ENCODE peak calls at places on chromosome X, in ten cellular contexts. One of them, this sample, is unnamed.

GRCh38 chrX:3449287-3449686 is 102.8 kb upstream of the MXRA5 start:
- DNase-seq in HCT116: no peak
- DNase-seq in transverse colon: no peak
- DNase-seq in right lobe of liver: no peak
- DNase-seq in IMR-90: no peak
- DNase-seq in sigmoid colon: no peak
- DNase-seq in A549: no peak
- DNase-seq in esophagus squamous epithelium: no peak
- DNase-seq in lower leg skin: no peak
- DNase-seq in GM12892: no peak
- DNase-seq in this sample: no peak

GRCh38 chrX:130682990-130683389 is 220.0 kb downstream of the ENOX2 start:
- DNase-seq in HCT116: no peak
- DNase-seq in transverse colon: no peak
- DNase-seq in right lobe of liver: no peak
- DNase-seq in IMR-90: peak; percentile 59
- DNase-seq in sigmoid colon: no peak
- DNase-seq in A549: no peak
- DNase-seq in esophagus squamous epithelium: no peak
- DNase-seq in lower leg skin: no peak
- DNase-seq in GM12892: no peak
- DNase-seq in this sample: no peak

GRCh38 chrX:42855262-42855661 is 77.3 kb upstream of the PPP1R2C start:
- DNase-seq in HCT116: no peak
- DNase-seq in transverse colon: no peak
- DNase-seq in right lobe of liver: no peak
- DNase-seq in IMR-90: no peak
- DNase-seq in sigmoid colon: no peak
- DNase-seq in A549: no peak
- DNase-seq in esophagus squamous epithelium: no peak
- DNase-seq in lower leg skin: no peak
- DNase-seq in GM12892: no peak
- DNase-seq in this sample: no peak

GRCh38 chrX:18983711-18984380 is at the start of gene PHKA2:
- DNase-seq in HCT116: no peak
- DNase-seq in transverse colon: peak; percentile 64
- DNase-seq in right lobe of liver: peak; percentile 80
- DNase-seq in IMR-90: no peak
- DNase-seq in sigmoid colon: peak; percentile 70
- DNase-seq in A549: no peak
- DNase-seq in esophagus squamous epithelium: no peak
- DNase-seq in lower leg skin: peak; percentile 88
- DNase-seq in GM12892: no peak
- DNase-seq in this sample: peak; percentile 54

GRCh38 chrX:17174671-17175070 is 200.3 kb upstream of the NHS start:
- DNase-seq in HCT116: no peak
- DNase-seq in transverse colon: no peak
- DNase-seq in right lobe of liver: no peak
- DNase-seq in IMR-90: no peak
- DNase-seq in sigmoid colon: no peak
- DNase-seq in A549: no peak
- DNase-seq in esophagus squamous epithelium: no peak
- DNase-seq in lower leg skin: no peak
- DNase-seq in GM12892: no peak
- DNase-seq in this sample: no peak

GRCh38 chrX:15146515-15146914 is 123.4 kb downstream of the ASB9 start:
- DNase-seq in HCT116: no peak
- DNase-seq in transverse colon: peak; percentile 11
- DNase-seq in right lobe of liver: peak; percentile 39
- DNase-seq in IMR-90: no peak
- DNase-seq in sigmoid colon: no peak
- DNase-seq in A549: peak; percentile 2
- DNase-seq in esophagus squamous epithelium: no peak
- DNase-seq in lower leg skin: no peak
- DNase-seq in GM12892: no peak
- DNase-seq in this sample: peak; percentile 14

GRCh38 chrX:152897216-152898144 is at the start of gene ZNF185:
- DNase-seq in HCT116: no peak
- DNase-seq in transverse colon: peak; percentile 66
- DNase-seq in right lobe of liver: no peak
- DNase-seq in IMR-90: no peak
- DNase-seq in sigmoid colon: no peak
- DNase-seq in A549: peak; percentile 50
- DNase-seq in esophagus squamous epithelium: no peak
- DNase-seq in lower leg skin: no peak
- DNase-seq in GM12892: no peak
- DNase-seq in this sample: peak; percentile 25

GRCh38 chrX:24305905-24306304 is 8.0 kb downstream of the SUPT20HL2 start:
- DNase-seq in HCT116: no peak
- DNase-seq in transverse colon: no peak
- DNase-seq in right lobe of liver: no peak
- DNase-seq in IMR-90: no peak
- DNase-seq in sigmoid colon: no peak
- DNase-seq in A549: no peak
- DNase-seq in esophagus squamous epithelium: no peak
- DNase-seq in lower leg skin: no peak
- DNase-seq in GM12892: no peak
- DNase-seq in this sample: no peak

GRCh38 chrX:31057691-31058090 is 14.2 kb downstream of the FTHL17 start:
- DNase-seq in HCT116: no peak
- DNase-seq in transverse colon: no peak
- DNase-seq in right lobe of liver: no peak
- DNase-seq in IMR-90: no peak
- DNase-seq in sigmoid colon: no peak
- DNase-seq in A549: no peak
- DNase-seq in esophagus squamous epithelium: no peak
- DNase-seq in lower leg skin: no peak
- DNase-seq in GM12892: no peak
- DNase-seq in this sample: no peak

GRCh38 chrX:15790766-15791380 is 589 bp downstream of the ZRSR2 start:
- DNase-seq in HCT116: no peak
- DNase-seq in transverse colon: no peak
- DNase-seq in right lobe of liver: no peak
- DNase-seq in IMR-90: peak; percentile 6
- DNase-seq in sigmoid colon: no peak
- DNase-seq in A549: peak; percentile 1
- DNase-seq in esophagus squamous epithelium: no peak
- DNase-seq in lower leg skin: no peak
- DNase-seq in GM12892: no peak
- DNase-seq in this sample: no peak

GRCh38 chrX:113594504-113594903 is 753.9 kb upstream of the AMOT start:
- DNase-seq in HCT116: no peak
- DNase-seq in transverse colon: no peak
- DNase-seq in right lobe of liver: no peak
- DNase-seq in IMR-90: no peak
- DNase-seq in sigmoid colon: no peak
- DNase-seq in A549: no peak
- DNase-seq in esophagus squamous epithelium: no peak
- DNase-seq in lower leg skin: no peak
- DNase-seq in GM12892: no peak
- DNase-seq in this sample: no peak

GRCh38 chrX:66022742-66023725 is 16.8 kb downstream of the VSIG4 start:
- DNase-seq in HCT116: no peak
- DNase-seq in transverse colon: no peak
- DNase-seq in right lobe of liver: no peak
- DNase-seq in IMR-90: no peak
- DNase-seq in sigmoid colon: no peak
- DNase-seq in A549: peak; percentile 7
- DNase-seq in esophagus squamous epithelium: no peak
- DNase-seq in lower leg skin: no peak
- DNase-seq in GM12892: no peak
- DNase-seq in this sample: no peak

GRCh38 chrX:42385730-42386129 is 392.2 kb downstream of the PPP1R2C start:
- DNase-seq in HCT116: no peak
- DNase-seq in transverse colon: no peak
- DNase-seq in right lobe of liver: no peak
- DNase-seq in IMR-90: no peak
- DNase-seq in sigmoid colon: no peak
- DNase-seq in A549: no peak
- DNase-seq in esophagus squamous epithelium: no peak
- DNase-seq in lower leg skin: no peak
- DNase-seq in GM12892: no peak
- DNase-seq in this sample: no peak

GRCh38 chrX:133661962-133662839 is 246.9 kb upstream of the GPC4 start:
- DNase-seq in HCT116: no peak
- DNase-seq in transverse colon: no peak
- DNase-seq in right lobe of liver: no peak
- DNase-seq in IMR-90: no peak
- DNase-seq in sigmoid colon: no peak
- DNase-seq in A549: no peak
- DNase-seq in esophagus squamous epithelium: no peak
- DNase-seq in lower leg skin: no peak
- DNase-seq in GM12892: no peak
- DNase-seq in this sample: peak; percentile 30

GRCh38 chrX:68695206-68695845 is 47.9 kb downstream of the STARD8 start:
- DNase-seq in HCT116: no peak
- DNase-seq in transverse colon: no peak
- DNase-seq in right lobe of liver: no peak
- DNase-seq in IMR-90: no peak
- DNase-seq in sigmoid colon: no peak
- DNase-seq in A549: no peak
- DNase-seq in esophagus squamous epithelium: no peak
- DNase-seq in lower leg skin: no peak
- DNase-seq in GM12892: no peak
- DNase-seq in this sample: no peak

GRCh38 chrX:133290076-133290475 is 71.9 kb upstream of the TFDP3 start:
- DNase-seq in HCT116: no peak
- DNase-seq in transverse colon: no peak
- DNase-seq in right lobe of liver: no peak
- DNase-seq in IMR-90: peak; percentile 7
- DNase-seq in sigmoid colon: no peak
- DNase-seq in A549: no peak
- DNase-seq in esophagus squamous epithelium: no peak
- DNase-seq in lower leg skin: no peak
- DNase-seq in GM12892: no peak
- DNase-seq in this sample: no peak

GRCh38 chrX:106168107-106168506 is at the start of gene PWWP3B:
- DNase-seq in HCT116: peak; percentile 38
- DNase-seq in transverse colon: peak; percentile 23
- DNase-seq in right lobe of liver: no peak
- DNase-seq in IMR-90: no peak
- DNase-seq in sigmoid colon: no peak
- DNase-seq in A549: peak; percentile 6
- DNase-seq in esophagus squamous epithelium: no peak
- DNase-seq in lower leg skin: no peak
- DNase-seq in GM12892: no peak
- DNase-seq in this sample: peak; percentile 90
- TF ChIP-seq POLR2A in HCT116: peak; percentile 21
- TF ChIP-seq POLR2A in transverse colon: no peak
- TF ChIP-seq POLR2A in right lobe of liver: no peak
- TF ChIP-seq POLR2A in IMR-90: no peak
- TF ChIP-seq POLR2A in sigmoid colon: no peak
- TF ChIP-seq POLR2A in A549: no peak
- TF ChIP-seq POLR2A in esophagus squamous epithelium: no peak
- TF ChIP-seq POLR2A in lower leg skin: no peak
- TF ChIP-seq POLR2A in GM12892: no peak
- TF ChIP-seq POLR2A in this sample: peak; percentile 54

GRCh38 chrX:71366674-71367256 is 608 bp downstream of the TAF1 start:
- DNase-seq in HCT116: no peak
- DNase-seq in transverse colon: peak; percentile 19
- DNase-seq in right lobe of liver: no peak
- DNase-seq in IMR-90: peak; percentile 16
- DNase-seq in sigmoid colon: no peak
- DNase-seq in A549: peak; percentile 23
- DNase-seq in esophagus squamous epithelium: no peak
- DNase-seq in lower leg skin: peak; percentile 84
- DNase-seq in GM12892: peak; percentile 19
- DNase-seq in this sample: peak; percentile 33
- TF ChIP-seq POLR2A in HCT116: peak; percentile 6
- TF ChIP-seq POLR2A in transverse colon: no peak
- TF ChIP-seq POLR2A in right lobe of liver: no peak
- TF ChIP-seq POLR2A in IMR-90: peak; percentile 3
- TF ChIP-seq POLR2A in sigmoid colon: no peak
- TF ChIP-seq POLR2A in A549: peak; percentile 23
- TF ChIP-seq POLR2A in esophagus squamous epithelium: no peak
- TF ChIP-seq POLR2A in lower leg skin: no peak
- TF ChIP-seq POLR2A in GM12892: no peak
- TF ChIP-seq POLR2A in this sample: no peak

DNA sequence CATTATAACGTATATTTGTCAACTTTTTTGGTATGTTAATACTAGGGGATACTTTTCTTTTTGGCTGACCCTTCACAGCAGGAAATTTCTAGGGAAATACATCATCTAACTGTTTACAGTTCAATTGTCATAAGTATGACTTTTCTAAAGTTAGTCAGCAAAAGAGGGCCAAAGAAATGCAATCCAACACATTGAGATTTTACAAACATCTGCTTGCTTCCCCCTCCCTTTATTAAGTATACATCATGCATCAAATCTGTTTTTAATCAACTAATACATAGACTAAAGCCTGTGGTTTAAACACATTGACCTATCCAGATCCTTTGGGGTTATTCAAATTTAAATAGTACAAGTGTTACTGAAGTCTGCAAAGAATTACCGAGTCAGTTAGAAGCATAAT is 93.9 kb downstream of the MID1 start:
- DNase-seq in HCT116: no peak
- DNase-seq in transverse colon: no peak
- DNase-seq in right lobe of liver: no peak
- DNase-seq in IMR-90: peak; percentile 63
- DNase-seq in sigmoid colon: no peak
- DNase-seq in A549: no peak
- DNase-seq in esophagus squamous epithelium: no peak
- DNase-seq in lower leg skin: no peak
- DNase-seq in GM12892: no peak
- DNase-seq in this sample: no peak
- TF ChIP-seq POLR2A in HCT116: no peak
- TF ChIP-seq POLR2A in transverse colon: no peak
- TF ChIP-seq POLR2A in right lobe of liver: no peak
- TF ChIP-seq POLR2A in IMR-90: no peak
- TF ChIP-seq POLR2A in sigmoid colon: no peak
- TF ChIP-seq POLR2A in A549: no peak
- TF ChIP-seq POLR2A in esophagus squamous epithelium: no peak
- TF ChIP-seq POLR2A in lower leg skin: no peak
- TF ChIP-seq POLR2A in GM12892: no peak
- TF ChIP-seq POLR2A in this sample: no peak

DNA sequence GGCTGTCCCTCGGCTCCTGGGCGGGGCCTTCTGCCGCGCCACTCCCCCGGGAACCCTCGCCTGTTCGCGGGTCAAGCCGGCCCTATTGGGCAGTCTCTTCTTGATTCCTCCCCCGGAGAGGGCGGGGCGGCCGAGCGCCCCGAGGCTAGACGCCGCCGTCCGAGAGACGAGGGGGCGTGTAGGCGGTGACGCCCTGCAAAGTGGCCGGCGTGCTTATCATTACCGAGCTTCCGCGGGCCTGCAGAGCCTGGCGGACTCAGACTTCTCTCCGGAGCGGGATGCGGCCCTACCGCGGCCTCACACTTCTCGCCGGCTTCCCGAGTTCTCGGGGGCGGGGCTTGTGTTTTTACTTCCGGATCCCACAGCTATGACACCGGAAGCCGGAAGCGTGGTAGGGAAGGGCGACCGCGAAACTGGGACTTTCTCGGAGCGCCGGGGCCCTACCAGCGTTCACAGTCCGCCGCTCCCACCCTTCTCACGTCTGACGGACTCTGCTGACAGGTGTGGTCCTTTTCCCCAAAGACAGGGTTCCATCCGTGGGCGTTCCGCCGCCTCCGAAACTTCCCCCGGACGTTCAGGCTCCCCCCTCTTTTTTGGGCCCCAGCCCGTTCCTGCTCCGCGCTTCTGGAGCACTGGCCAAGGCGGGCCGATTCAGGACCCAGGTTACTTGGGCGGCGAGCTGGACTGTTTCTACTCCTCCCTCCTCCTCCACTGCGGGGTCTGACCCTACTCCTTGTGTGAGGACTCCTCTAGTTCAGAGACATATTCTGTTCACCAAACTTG is at the start of gene IKBKG:
- DNase-seq in HCT116: peak; percentile 72
- DNase-seq in transverse colon: peak; percentile 92
- DNase-seq in right lobe of liver: peak; percentile 91
- DNase-seq in IMR-90: peak; percentile 86
- DNase-seq in sigmoid colon: peak; percentile 96
- DNase-seq in A549: peak; percentile 95
- DNase-seq in esophagus squamous epithelium: peak; percentile 63
- DNase-seq in lower leg skin: peak; percentile 97
- DNase-seq in GM12892: peak; percentile 81
- DNase-seq in this sample: peak; percentile 92
- TF ChIP-seq POLR2A in HCT116: peak; percentile 14
- TF ChIP-seq POLR2A in transverse colon: peak; percentile 67
- TF ChIP-seq POLR2A in right lobe of liver: peak; percentile 16
- TF ChIP-seq POLR2A in IMR-90: peak; percentile 63
- TF ChIP-seq POLR2A in sigmoid colon: peak; percentile 35
- TF ChIP-seq POLR2A in A549: peak; percentile 16
- TF ChIP-seq POLR2A in esophagus squamous epithelium: peak; percentile 45
- TF ChIP-seq POLR2A in lower leg skin: no peak
- TF ChIP-seq POLR2A in GM12892: peak; percentile 48
- TF ChIP-seq POLR2A in this sample: no peak